ENCODE peak calls at places on chromosomes 11 and 22, in four cellular contexts. R is endothelial cell of umbilical vein, I is Karpas-422, G is fibroblast of lung. J is an unnamed sample.

GRCh38 chr22:39575552-39575825 is 4.9 kb downstream of the CACNA1I start:
- DNase-seq in R (no peak), I (no peak), G (no peak), J (no peak)

GRCh38 chr11:56394381-56394780 is 18.1 kb upstream of the OR5AL1 start:
- DNase-seq in R (no peak), I (no peak), G (no peak), J (no peak)

GRCh38 chr11:108897916-108898315 is 233.0 kb downstream of the DDX10 start:
- DNase-seq in R (no peak), I (no peak), G (no peak), J (no peak)

GRCh38 chr22:50218996-50219727 is 18.4 kb downstream of the SELENOO start:
- DNase-seq in R (peak; percentile 78), I (no peak), G (peak; percentile 67), J (peak; percentile 90)

GRCh38 chr11:67551127-67551526 is 27.9 kb upstream of the CABP2 start:
- DNase-seq in R (no peak), I (no peak), G (no peak), J (no peak)

GRCh38 chr11:118581057-118581456 is 8.8 kb downstream of the ARCN1 start:
- DNase-seq in R (peak; percentile 95), I (no peak), G (no peak), J (no peak)

GRCh38 chr11:122628691-122629555 is 26.6 kb upstream of the UBASH3B start:
- DNase-seq in R (peak; percentile 71), I (peak; percentile 75), G (peak; percentile 59), J (no peak)

GRCh38 chr22:50047346-50047745 is 10.8 kb downstream of the TTLL8 start:
- DNase-seq in R (no peak), I (no peak), G (no peak), J (peak; percentile 64)

GRCh38 chr22:26889794-26890193 is 232.4 kb downstream of the MIAT start:
- DNase-seq in R (no peak), I (peak; percentile 26), G (no peak), J (no peak)

GRCh38 chr11:102763440-102763839 is 17.0 kb downstream of the MMP10 start:
- DNase-seq in R (peak; percentile 30), I (no peak), G (peak; percentile 30), J (no peak)

GRCh38 chr22:23684051-23684450 is 6.8 kb upstream of the RGL4 start:
- DNase-seq in R (no peak), I (no peak), G (no peak), J (no peak)

GRCh38 chr11:68312117-68312779 is at the start of gene LRP5:
- DNase-seq in R (no peak), I (no peak), G (peak; percentile 30), J (no peak)

GRCh38 chr22:28893810-28894209 is 10.4 kb downstream of the ZNRF3 start:
- DNase-seq in R (no peak), I (no peak), G (no peak), J (no peak)

GRCh38 chr11:19777342-19778102 is 64.9 kb downstream of the NAV2 start:
- DNase-seq in R (peak; percentile 82), I (no peak), G (peak; percentile 77), J (no peak)

GRCh38 chr22:47322854-47323253 is 560.4 kb downstream of the TBC1D22A start:
- DNase-seq in R (no peak), I (no peak), G (no peak), J (no peak)

GRCh38 chr11:14112721-14113120 is 150.2 kb downstream of the SPON1 start:
- DNase-seq in R (no peak), I (no peak), G (no peak), J (no peak)

GRCh38 chr22:30941363-30941740 is 27.2 kb downstream of the MORC2 start:
- DNase-seq in R (no peak), I (no peak), G (no peak), J (no peak)

GRCh38 chr22:43994416-43994815 is 29.7 kb upstream of the PARVB start:
- DNase-seq in R (no peak), I (no peak), G (no peak), J (no peak)

GRCh38 chr11:125082611-125083311 is 19.7 kb downstream of the SLC37A2 start:
- DNase-seq in R (peak; percentile 77), I (no peak), G (peak; percentile 81), J (no peak)

GRCh38 chr11:123301696-123302400 is 106.8 kb upstream of the CLMP start:
- DNase-seq in R (peak; percentile 43), I (peak; percentile 82), G (peak; percentile 34), J (peak; percentile 84)

GRCh38 chr11:129252621-129253020 is 60.5 kb upstream of the ARHGAP32 start:
- DNase-seq in R (no peak), I (no peak), G (no peak), J (no peak)

GRCh38 chr11:125871391-125872137 is 15.9 kb upstream of the HYLS1 start:
- DNase-seq in R (peak; percentile 53), I (peak; percentile 78), G (peak; percentile 22), J (no peak)

GRCh38 chr22:38468761-38469305 is 937 bp downstream of the KDELR3 start:
- DNase-seq in R (no peak), I (no peak), G (no peak), J (peak; percentile 61)

GRCh38 chr22:38465673-38466490 is 2.0 kb upstream of the KDELR3 start:
- DNase-seq in R (no peak), I (no peak), G (no peak), J (peak; percentile 69)

GRCh38 chr22:38467904-38468760 is at the start of gene KDELR3:
- DNase-seq in R (peak; percentile 55), I (no peak), G (peak; percentile 76), J (peak; percentile 89)

GRCh38 chr22:38469306-38469781 is 1.4 kb downstream of the KDELR3 start:
- DNase-seq in R (no peak), I (no peak), G (no peak), J (peak; percentile 66)

DNA sequence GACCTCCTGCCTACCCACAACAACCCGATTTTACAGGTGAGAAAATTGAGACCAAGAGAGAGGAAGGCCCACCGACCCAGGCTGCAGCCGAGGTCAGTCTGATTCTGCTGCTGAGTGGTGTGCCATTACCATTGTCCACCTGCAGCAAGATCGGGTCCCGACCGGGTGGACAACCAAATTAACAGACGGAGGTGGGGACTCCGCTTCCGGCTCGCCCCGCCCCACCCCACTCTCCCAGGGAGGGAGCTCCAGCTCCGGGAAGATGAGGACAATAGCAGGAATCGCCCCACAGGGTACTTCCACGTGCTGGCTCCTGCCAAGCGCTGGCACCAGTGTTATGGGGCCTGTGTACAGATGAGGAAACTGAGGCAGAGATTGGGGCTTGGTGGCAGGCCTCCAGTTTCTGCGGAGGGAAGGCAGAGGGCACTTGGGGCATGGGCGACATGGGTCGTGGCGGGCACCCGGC is 425 bp upstream of the KDELR3 start:
- DNase-seq in R (no peak), I (no peak), G (no peak), J (no peak)
- H3K4me3 ChIP-seq in R (peak overlapping the region; percentile 49), I (no peak overlapping the region), G (peak overlapping the region; percentile 28), J (peak overlapping the region; percentile 35)

GRCh38 chr11:36018967-36019596 is 75.2 kb downstream of the LDLRAD3 start:
- DNase-seq in R (no peak), I (no peak), G (no peak), J (no peak)

GRCh38 chr11:36016263-36016662 is 72.4 kb downstream of the LDLRAD3 start:
- DNase-seq in R (no peak), I (no peak), G (no peak), J (no peak)

GRCh38 chr11:36016709-36017108 is 72.8 kb downstream of the LDLRAD3 start:
- DNase-seq in R (no peak), I (no peak), G (no peak), J (no peak)

GRCh38 chr11:36022891-36023290 is 79.0 kb downstream of the LDLRAD3 start:
- DNase-seq in R (no peak), I (no peak), G (no peak), J (no peak)

DNA sequence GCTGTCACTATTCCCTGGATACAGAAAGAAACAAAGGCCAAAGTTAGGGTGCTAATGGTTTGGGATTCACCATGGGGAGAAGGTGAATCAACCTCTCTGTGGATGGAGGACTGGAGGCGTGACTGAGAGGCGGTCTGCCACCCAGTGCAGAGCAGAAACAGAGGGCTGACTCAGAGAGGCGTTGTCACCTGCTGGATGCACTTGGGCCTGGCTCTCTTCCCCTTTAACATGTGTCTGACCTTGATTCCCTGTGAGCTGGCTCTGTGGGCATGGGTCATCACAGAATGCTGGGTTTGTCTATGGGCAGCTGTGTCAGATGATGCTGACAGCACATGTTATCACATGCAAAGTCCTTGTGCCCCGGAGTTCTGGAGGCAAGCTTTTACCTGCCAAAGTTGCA is 75.9 kb downstream of the LDLRAD3 start:
- DNase-seq in R (no peak), I (no peak), G (no peak), J (no peak)
- H3K9ac ChIP-seq in R (no peak overlapping the region), I (no peak overlapping the region), G (no peak overlapping the region), J (no peak overlapping the region)

GRCh38 chr22:42184852-42185251 is 54.2 kb upstream of the CYP2D6 start:
- DNase-seq in R (no peak), I (no peak), G (no peak), J (no peak)
- H3K4me1 ChIP-seq in R (peaks cover 3% of the 10 kb centered on the region), I (peaks cover 58% of the 10 kb centered on the region), G (peaks cover 2% of the 10 kb centered on the region), J (no peaks in the 10 kb centered on the region)

DNA sequence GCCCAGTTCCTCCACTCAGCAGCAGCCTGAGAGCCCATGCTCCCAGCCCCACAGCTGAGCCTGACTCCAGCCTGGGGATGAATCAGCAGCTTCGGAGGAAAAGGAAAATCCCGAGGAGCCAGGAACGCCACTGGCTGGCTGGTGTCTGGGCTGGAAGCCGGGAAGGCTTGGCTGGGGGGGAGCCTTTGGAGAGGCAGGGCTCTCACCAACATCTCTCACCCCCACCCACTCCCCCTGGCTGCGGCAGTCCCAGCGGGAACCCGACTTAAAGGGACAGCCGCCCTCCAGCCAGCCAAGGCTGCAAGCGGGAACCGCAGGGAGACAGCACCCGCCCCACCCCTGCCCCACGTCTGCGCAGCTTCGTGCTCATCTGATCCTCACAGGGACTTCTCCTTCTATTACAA is 28.4 kb downstream of the KIAA0930 start:
- DNase-seq in R (peak; percentile 89), I (no peak), G (peak; percentile 95), J (peak; percentile 91)
- H3K4me3 ChIP-seq in R (no peak overlapping the region), I (no peak overlapping the region), G (peak overlapping the region; percentile 27), J (no peak overlapping the region)

GRCh38 chr11:27471067-27471587 is 1.5 kb downstream of the LGR4 start:
- DNase-seq in R (no peak), I (no peak), G (no peak), J (no peak)
- H3K9ac ChIP-seq in R (no peak overlapping the region), I (no peak overlapping the region), G (no peak overlapping the region), J (peak overlapping the region; percentile 88)

GRCh38 chr22:46052801-46053562 is 76.0 kb upstream of the WNT7B start:
- DNase-seq in R (peak; percentile 58), I (peak; percentile 87), G (peak; percentile 51), J (peak; percentile 85)

GRCh38 chr22:46052331-46052771 is 75.4 kb upstream of the WNT7B start:
- DNase-seq in R (no peak), I (no peak), G (peak; percentile 35), J (peak; percentile 74)

GRCh38 chr22:46050451-46050845 is 73.5 kb upstream of the WNT7B start:
- DNase-seq in R (no peak), I (no peak), G (no peak), J (no peak)

GRCh38 chr22:46050916-46051614 is 74.1 kb upstream of the WNT7B start:
- DNase-seq in R (no peak), I (no peak), G (no peak), J (peak; percentile 74)

GRCh38 chr22:46051646-46052045 is 74.7 kb upstream of the WNT7B start:
- DNase-seq in R (no peak), I (no peak), G (no peak), J (peak; percentile 48)
- H3K4me1 ChIP-seq in R (peaks cover 37% of the 10 kb centered on the region), I (peaks cover 43% of the 10 kb centered on the region), G (peaks cover 22% of the 10 kb centered on the region), J (peaks cover 40% of the 10 kb centered on the region)